ENCODE peak calls at places on chromosomes 16 and 17, in ten cellular contexts. I is amygdala; N is GM03348; D is EH; E is PC-3; M is stimulated activated naive CD8-positive, alpha-beta T cell treated with anti-CD3 and anti-CD28 coated beads, Interleukin-15, Interleukin-2, amounts not matched to agents 100 U/mL and 50 U/mL, for 24 hours; C is fibroblast of pulmonary artery; K is left ventricle myocardium superior; V is stimulated activated CD8-positive, alpha-beta memory T cell treated with anti-CD3 and anti-CD28 coated beads, Interleukin-12 subunit alpha, Interleukin-12 subunit beta, amount 100 ng/mL, for 4 hours; R is NCI-H2171. J is an unnamed sample.

GRCh38 chr16:79653337-79654000 is 52.9 kb upstream of the MAF start:
- DNase-seq in C (peak; percentile 13), M (no peak), I (no peak), E (no peak), N (no peak), D (no peak), V (no peak), R (peak; percentile 30), K (peak; percentile 81), J (peak; percentile 69)

GRCh38 chr16:48602357-48603014 is 7.5 kb downstream of the N4BP1 start:
- DNase-seq in K (no peak), R (no peak), V (no peak), I (no peak), D (no peak), E (no peak), N (no peak), M (no peak), C (no peak), J (no peak)

GRCh38 chr17:35414247-35414646 is 18.1 kb downstream of the SLFN12 start:
- DNase-seq in E (no peak), D (no peak), R (no peak), M (no peak), K (no peak), I (no peak), C (no peak), N (no peak), V (no peak), J (no peak)

GRCh38 chr16:10565167-10565566 is 15.2 kb downstream of the EMP2 start:
- DNase-seq in C (peak; percentile 13), E (no peak), M (no peak), R (no peak), V (no peak), K (no peak), I (no peak), N (no peak), D (peak; percentile 31), J (peak; percentile 37)

GRCh38 chr17:33642002-33642401 is 348.9 kb upstream of the ASIC2 start:
- DNase-seq in I (no peak), E (no peak), K (no peak), M (no peak), D (no peak), N (no peak), V (no peak), R (no peak), C (no peak), J (no peak)

GRCh38 chr17:67452681-67453554 is 75.8 kb downstream of the PITPNC1 start:
- DNase-seq in I (no peak), R (no peak), M (no peak), K (no peak), D (no peak), E (no peak), V (no peak), N (no peak), C (no peak), J (peak; percentile 29)

GRCh38 chr17:50115744-50116143 is 14.2 kb downstream of the SAMD14 start:
- DNase-seq in C (no peak), K (no peak), M (no peak), I (no peak), D (no peak), R (no peak), N (no peak), V (no peak), E (no peak), J (peak; percentile 33)

GRCh38 chr17:44203731-44204452 is 4.2 kb upstream of the ATXN7L3 start:
- DNase-seq in D (peak; percentile 66), V (no peak), E (peak; percentile 67), M (peak; percentile 74), I (no peak), K (no peak), N (peak; percentile 70), R (no peak), C (peak; percentile 71), J (peak; percentile 53)

GRCh38 chr16:67537270-67537635 is 8.6 kb downstream of the RIPOR1 start:
- DNase-seq in D (peak; percentile 66), K (peak; percentile 83), R (no peak), N (peak; percentile 91), V (peak; percentile 34), E (no peak), C (peak; percentile 57), M (peak; percentile 67), I (no peak), J (peak; percentile 64)

GRCh38 chr17:82236142-82236971 is 7.5 kb downstream of the SLC16A3 start:
- DNase-seq in M (peak; percentile 75), K (peak; percentile 77), E (peak; percentile 63), C (peak; percentile 54), I (no peak), V (peak; percentile 57), R (peak; percentile 50), D (peak; percentile 57), N (peak; percentile 65), J (peak; percentile 79)

GRCh38 chr17:18027280-18027679 is 11.7 kb downstream of the ATPAF2 start:
- DNase-seq in C (no peak), M (no peak), D (no peak), E (no peak), I (no peak), R (no peak), V (no peak), N (no peak), K (peak; percentile 52), J (peak; percentile 61)

GRCh38 chr16:1213796-1214372 is 11.2 kb downstream of the TPSG1 start:
- DNase-seq in K (no peak), N (no peak), C (no peak), R (no peak), I (no peak), M (no peak), D (no peak), E (no peak), V (no peak), J (no peak)

GRCh38 chr16:75079346-75079926 is 37.1 kb downstream of the LDHD start:
- DNase-seq in R (no peak), N (no peak), K (no peak), E (no peak), V (no peak), I (no peak), D (no peak), C (no peak), M (no peak), J (no peak)

GRCh38 chr17:74276051-74276476 is 2.0 kb downstream of the DNAI2 start:
- DNase-seq in V (no peak), R (no peak), M (no peak), C (peak; percentile 74), D (no peak), N (no peak), E (no peak), K (peak; percentile 58), I (no peak), J (no peak)

GRCh38 chr16:49755716-49756115 is 100.2 kb downstream of the ZNF423 start:
- DNase-seq in N (no peak), I (no peak), M (no peak), R (no peak), K (no peak), V (no peak), C (no peak), D (no peak), E (no peak), J (no peak)